ENCODE peak calls at places on chromosome 16, in five cellular contexts. D is AG09309; G is glutamatergic neuron; F is naive thymus-derived CD4-positive, alpha-beta T cell; R is SK-N-DZ. W is an unnamed sample.

GRCh38 chr16:35450648-35451047 is 1991.2 kb downstream of the TP53TG3F start:
- DNase-seq in D (no peak), G (no peak), F (no peak), R (no peak), W (no peak)

GRCh38 chr16:79928142-79928735 is 327.7 kb upstream of the MAF start:
- DNase-seq in G (no peak), D (no peak), R (no peak), F (no peak), W (no peak)

GRCh38 chr16:30028438-30029093 is 2.5 kb downstream of the TLCD3B start:
- DNase-seq in R (peak), G (no peak), D (no peak), F (no peak), W (no peak)

GRCh38 chr16:11727945-11728543 is 14.6 kb downstream of the TXNDC11 start:
- DNase-seq in R (no peak), F (no peak), D (no peak), G (no peak), W (no peak)

GRCh38 chr16:70267516-70267915 is 15.8 kb upstream of the EXOSC6 start:
- DNase-seq in F (no peak), G (peak), D (no peak), R (peak), W (no peak)

GRCh38 chr16:56877783-56878182 is 12.8 kb downstream of the SLC12A3 start:
- DNase-seq in R (no peak), D (no peak), F (no peak), G (no peak), W (no peak)

GRCh38 chr16:31214705-31215286 is 877 bp downstream of the TRIM72 start:
- DNase-seq in D (no peak), G (peak), R (no peak), F (no peak), W (no peak)

GRCh38 chr16:4086153-4086552 is 30.1 kb downstream of the ADCY9 start:
- DNase-seq in R (no peak), F (no peak), G (no peak), D (no peak), W (no peak)

GRCh38 chr16:71658771-71659170 is 32.8 kb downstream of the MARVELD3 start:
- DNase-seq in D (no peak), G (no peak), F (no peak), R (no peak), W (no peak)

GRCh38 chr16:30711712-30712111 is 12.7 kb downstream of the SRCAP start:
- DNase-seq in D (no peak), R (no peak), F (no peak), G (no peak), W (no peak)

GRCh38 chr16:745739-746138 is 4.9 kb upstream of the CIAO3 start:
- DNase-seq in G (no peak), D (no peak), R (peak), F (no peak), W (no peak)

GRCh38 chr16:67212766-67213165 is 13.8 kb downstream of the ELMO3 start:
- DNase-seq in G (no peak), D (no peak), R (no peak), F (no peak), W (no peak)

GRCh38 chr16:2752850-2753522 is 548 bp downstream of the SRRM2 start:
- DNase-seq in G (peak), R (peak), D (peak), F (no peak), W (peak)

GRCh38 chr16:67341250-67341649 is 14.6 kb downstream of the LRRC36 start:
- DNase-seq in R (no peak), G (no peak), D (no peak), F (no peak), W (no peak)

GRCh38 chr16:31382485-31383161 is 10.5 kb upstream of the ITGAD start:
- DNase-seq in D (peak), R (peak), F (peak), G (peak), W (peak)

GRCh38 chr16:84813141-84813933 is 6.4 kb upstream of the CRISPLD2 start:
- DNase-seq in D (no peak), R (no peak), F (no peak), G (no peak), W (no peak)

GRCh38 chr16:22035094-22035675 is 27.3 kb downstream of the MOSMO start:
- DNase-seq in F (no peak), R (no peak), D (no peak), G (no peak), W (no peak)